ENCODE peak calls at places on chromosome 2, in eight cellular contexts. U, L, C, S, T, I, Q and H are unnamed samples.

GRCh38 chr2:240869109-240869955 is 708 bp downstream of the AGXT start:
- ATAC-seq in C (peak; percentile 0), U (no peak), S (no peak), L (no peak), Q (no peak), T (no peak), I (no peak), H (no peak)

GRCh38 chr2:120208381-120209353 is 14.5 kb downstream of the TMEM185B start:
- ATAC-seq in L (no peak), U (no peak), T (no peak), I (no peak), Q (no peak), S (no peak), C (no peak), H (no peak)

GRCh38 chr2:59233448-59233847 is 992.3 kb upstream of the FANCL start:
- ATAC-seq in I (peak; percentile 35), T (no peak), Q (no peak), C (no peak), L (no peak), S (no peak), U (no peak), H (no peak)

GRCh38 chr2:228181098-228182019 is at the start of gene SPHKAP:
- ATAC-seq in C (no peak), U (no peak), S (no peak), L (no peak), I (peak; percentile 8), Q (no peak), T (no peak), H (peak; percentile 16)

GRCh38 chr2:157361526-157361925 is 35.9 kb upstream of the ERMN start:
- ATAC-seq in T (no peak), I (no peak), C (no peak), U (no peak), S (no peak), L (no peak), Q (no peak), H (no peak)

GRCh38 chr2:66582975-66583842 is 148.3 kb downstream of the MEIS1 start:
- ATAC-seq in L (no peak), T (peak; percentile 49), C (no peak), S (peak; percentile 26), U (no peak), I (no peak), Q (peak; percentile 10), H (peak; percentile 8)

GRCh38 chr2:196915512-196916189 is 10.9 kb downstream of the PGAP1 start:
- ATAC-seq in Q (no peak), S (no peak), U (peak; percentile 73), T (no peak), I (no peak), C (no peak), L (peak; percentile 70), H (no peak)

GRCh38 chr2:228653884-228654283 is 472.4 kb upstream of the SPHKAP start:
- ATAC-seq in S (peak; percentile 49), L (no peak), C (peak; percentile 39), I (no peak), T (no peak), Q (no peak), U (no peak), H (no peak)

GRCh38 chr2:104901037-104901851 is 47.3 kb downstream of the POU3F3 start:
- ATAC-seq in C (no peak), T (no peak), I (no peak), U (no peak), L (no peak), Q (no peak), S (peak; percentile 75), H (no peak)

GRCh38 chr2:216164087-216164486 is 54.9 kb downstream of the XRCC5 start:
- ATAC-seq in Q (no peak), I (no peak), C (no peak), L (no peak), T (no peak), U (no peak), S (no peak), H (no peak)

GRCh38 chr2:31124904-31125303 is 13.3 kb downstream of the GALNT14 start:
- ATAC-seq in C (no peak), Q (no peak), T (no peak), S (no peak), U (no peak), I (no peak), L (no peak), H (no peak)

GRCh38 chr2:41544709-41545108 is 503.1 kb upstream of the PKDCC start:
- ATAC-seq in C (no peak), Q (no peak), U (no peak), L (no peak), S (no peak), I (no peak), T (no peak), H (no peak)

GRCh38 chr2:149068996-149069888 is 30.7 kb downstream of the LYPD6B start:
- ATAC-seq in C (no peak), L (peak; percentile 37), S (no peak), T (no peak), Q (peak; percentile 82), I (peak; percentile 52), U (peak; percentile 87), H (peak; percentile 91)

GRCh38 chr2:120594856-120595685 is 140.6 kb upstream of the GLI2 start:
- ATAC-seq in S (no peak), T (no peak), Q (no peak), I (peak; percentile 67), L (no peak), C (no peak), U (no peak), H (no peak)

GRCh38 chr2:56741601-56742102 is 557.9 kb downstream of the CCDC85A start:
- ATAC-seq in U (no peak), C (no peak), S (no peak), T (no peak), Q (peak; percentile 77), L (no peak), I (peak; percentile 56), H (peak; percentile 99)

GRCh38 chr2:150466770-150467640 is 20.5 kb downstream of the RND3 start:
- ATAC-seq in U (no peak), T (no peak), Q (peak; percentile 36), S (no peak), I (peak; percentile 26), L (no peak), C (peak; percentile 25), H (peak; percentile 58)

GRCh38 chr2:28523873-28524272 is 28.0 kb downstream of the PLB1 start:
- ATAC-seq in U (no peak), S (no peak), Q (no peak), I (no peak), C (no peak), T (no peak), L (no peak), H (no peak)

GRCh38 chr2:222572761-222573174 is 83.1 kb downstream of the FARSB start:
- ATAC-seq in Q (peak; percentile 77), T (no peak), U (no peak), I (peak; percentile 41), S (peak; percentile 21), C (peak; percentile 97), L (no peak), H (peak; percentile 55)